ENCODE peak calls at places on chromosomes 4 and X, in four cellular contexts. X is activated gamma-delta T cell, N is T-helper 17 cell, M is tibial artery. R is an unnamed sample.

GRCh38 chrX:47217121-47217851 is 1.2 kb upstream of the CDK16 start:
- DNase-seq in X (no peak), N (no peak), M (no peak), R (no peak)

GRCh38 chrX:55816023-55816422 is 98.5 kb downstream of the RRAGB start:
- DNase-seq in X (no peak), N (no peak), M (no peak), R (no peak)

GRCh38 chrX:110418857-110419249 is 60.2 kb downstream of the RTL9 start:
- DNase-seq in X (no peak), N (no peak), M (no peak), R (no peak)

GRCh38 chr4:142045996-142046395 is 409.6 kb downstream of the IL15 start:
- DNase-seq in X (no peak), N (no peak), M (no peak), R (no peak)

GRCh38 chrX:128846385-128846784 is 676.9 kb downstream of the SMARCA1 start:
- DNase-seq in X (no peak), N (no peak), M (no peak), R (no peak)

GRCh38 chrX:113059714-113060113 is 219.1 kb upstream of the AMOT start:
- DNase-seq in X (no peak), N (no peak), M (no peak), R (no peak)

GRCh38 chrX:34874763-34875162 is 67.8 kb upstream of the FAM47B start:
- DNase-seq in X (no peak), N (no peak), M (no peak), R (no peak)

GRCh38 chr4:54063224-54063623 is 1.2 kb downstream of the CHIC2 start:
- DNase-seq in X (no peak), N (no peak), M (no peak), R (no peak)

GRCh38 chrX:53374222-53374820 is 48.1 kb downstream of the SMC1A start:
- DNase-seq in X (no peak), N (no peak), M (no peak), R (no peak)

GRCh38 chrX:109619816-109620215 is 5.2 kb downstream of the KCNE5 start:
- DNase-seq in X (no peak), N (no peak), M (no peak), R (no peak)

GRCh38 chr4:60945641-60946040 is 254.5 kb upstream of the ADGRL3 start:
- DNase-seq in X (no peak), N (no peak), M (no peak), R (no peak)

GRCh38 chr4:180665994-180666818 is 1577.0 kb upstream of the TENM3 start:
- DNase-seq in X (no peak), N (no peak), M (no peak), R (no peak)

GRCh38 chr4:146318894-146319293 is 104.6 kb downstream of the REELD1 start:
- DNase-seq in X (no peak), N (no peak), M (no peak), R (no peak)